ENCODE peak calls at places on chromosomes 13 and 19, in eight cellular contexts. O, X, C, K, G, R, D and W are unnamed samples.

GRCh38 chr13:79271616-79272015 is 134.4 kb downstream of the RBM26 start:
- DNase-seq in C (no peak), X (no peak), O (no peak), K (no peak), R (no peak), G (no peak), D (no peak), W (no peak)

GRCh38 chr19:5001547-5002131 is 32.7 kb downstream of the KDM4B start:
- DNase-seq in K (no peak), R (no peak), D (no peak), X (peak), G (no peak), C (peak), O (peak), W (peak)

GRCh38 chr19:19122902-19123301 is 15.4 kb downstream of the TMEM161A start:
- DNase-seq in R (no peak), K (no peak), D (no peak), O (no peak), X (no peak), C (no peak), G (no peak), W (no peak)

GRCh38 chr19:11286312-11286974 is 9.5 kb upstream of the TSPAN16 start:
- DNase-seq in X (peak), G (no peak), C (no peak), O (no peak), R (no peak), K (no peak), D (no peak), W (peak)

GRCh38 chr19:50422397-50423278 is 3.9 kb downstream of the SPIB start:
- DNase-seq in O (no peak), C (no peak), R (no peak), G (no peak), K (no peak), X (no peak), D (no peak), W (no peak)

GRCh38 chr13:98575009-98575866 is 1.7 kb downstream of the STK24 start:
- DNase-seq in R (no peak), C (no peak), O (no peak), X (peak), G (no peak), D (no peak), K (no peak), W (no peak)

GRCh38 chr19:13856530-13856929 is 20.4 kb upstream of the NANOS3 start:
- DNase-seq in X (no peak), D (no peak), C (no peak), O (no peak), G (no peak), R (no peak), K (no peak), W (no peak)

GRCh38 chr19:33194884-33195710 is 967 bp downstream of the LRP3 start:
- DNase-seq in K (no peak), C (peak), R (no peak), O (peak), X (peak), D (no peak), G (no peak), W (peak)

GRCh38 chr19:30936276-30936675 is 413.0 kb downstream of the TSHZ3 start:
- DNase-seq in X (no peak), C (no peak), K (no peak), O (no peak), G (no peak), D (no peak), R (no peak), W (no peak)

GRCh38 chr19:3366761-3367571 is 583 bp downstream of the NFIC start:
- DNase-seq in R (no peak), G (no peak), C (peak), K (no peak), O (peak), D (peak), X (peak), W (no peak)

GRCh38 chr13:28885191-28885590 is 65.1 kb downstream of the MTUS2 start:
- DNase-seq in R (no peak), O (no peak), K (no peak), C (no peak), X (no peak), D (no peak), G (no peak), W (no peak)

GRCh38 chr13:101092985-101093384 is 323.3 kb downstream of the NALCN start:
- DNase-seq in D (no peak), C (peak), O (no peak), K (no peak), G (no peak), X (peak), R (no peak), W (no peak)

GRCh38 chr13:98484289-98485219 is 92.4 kb downstream of the STK24 start:
- DNase-seq in O (peak), X (peak), D (peak), G (peak), C (peak), R (peak), K (no peak), W (peak)

GRCh38 chr19:32866564-32867265 is 2.9 kb downstream of the SLC7A9 start:
- DNase-seq in X (no peak), D (no peak), O (no peak), G (no peak), K (no peak), C (no peak), R (no peak), W (no peak)

GRCh38 chr19:1455002-1455335 is 5.0 kb downstream of the APC2 start:
- DNase-seq in G (no peak), O (no peak), K (no peak), D (no peak), X (no peak), R (no peak), C (no peak), W (no peak)

GRCh38 chr13:32902898-32903297 is 113.3 kb upstream of the KL start:
- DNase-seq in G (no peak), X (peak), K (no peak), C (peak), R (no peak), O (no peak), D (peak), W (peak)

GRCh38 chr19:51735759-51736449 is 12.1 kb upstream of the HAS1 start:
- DNase-seq in D (peak), K (no peak), R (no peak), C (no peak), O (no peak), X (peak), G (no peak), W (peak)

GRCh38 chr13:44651209-44651608 is 75.1 kb upstream of the TSC22D1 start:
- DNase-seq in D (no peak), K (no peak), R (no peak), X (no peak), C (no peak), O (no peak), G (no peak), W (no peak)

GRCh38 chr19:48362716-48363499 is 832 bp downstream of the TMEM143 start:
- DNase-seq in O (peak), G (peak), R (peak), D (peak), K (peak), X (peak), C (peak), W (peak)